ENCODE peak calls at places on chromosome 4, in four cellular contexts. One of them, this sample, is unnamed.

GRCh38 chr4:5460106-5460801 is 248.1 kb downstream of the EVC2 start:
- DNase-seq in kidney: no peak
- DNase-seq in thoracic aorta: no peak
- DNase-seq in suprapubic skin: peak; percentile 60
- DNase-seq in this sample: peak; percentile 89

GRCh38 chr4:5749568-5749967 is 38.6 kb downstream of the EVC start:
- DNase-seq in kidney: no peak
- DNase-seq in thoracic aorta: no peak
- DNase-seq in suprapubic skin: no peak
- DNase-seq in this sample: no peak

GRCh38 chr4:76374744-76375143 is 46.2 kb downstream of the CCDC158 start:
- DNase-seq in kidney: no peak
- DNase-seq in thoracic aorta: no peak
- DNase-seq in suprapubic skin: no peak
- DNase-seq in this sample: no peak

GRCh38 chr4:44145868-44146267 is 302.7 kb downstream of the KCTD8 start:
- DNase-seq in kidney: no peak
- DNase-seq in thoracic aorta: no peak
- DNase-seq in suprapubic skin: no peak
- DNase-seq in this sample: no peak

GRCh38 chr4:105232374-105232773 is 85.7 kb downstream of the TET2 start:
- DNase-seq in kidney: no peak
- DNase-seq in thoracic aorta: no peak
- DNase-seq in suprapubic skin: no peak
- DNase-seq in this sample: no peak

GRCh38 chr4:163048447-163048846 is 118.2 kb downstream of the NAF1 start:
- DNase-seq in kidney: no peak
- DNase-seq in thoracic aorta: no peak
- DNase-seq in suprapubic skin: no peak
- DNase-seq in this sample: peak; percentile 44

GRCh38 chr4:91734682-91735081 is 569.1 kb upstream of the GRID2 start:
- DNase-seq in kidney: no peak
- DNase-seq in thoracic aorta: no peak
- DNase-seq in suprapubic skin: no peak
- DNase-seq in this sample: no peak

GRCh38 chr4:107858158-107858742 is 33.5 kb downstream of the SGMS2 start:
- DNase-seq in kidney: no peak
- DNase-seq in thoracic aorta: no peak
- DNase-seq in suprapubic skin: no peak
- DNase-seq in this sample: no peak

GRCh38 chr4:80171251-80171650 is 26.1 kb upstream of the PRDM8 start:
- DNase-seq in kidney: no peak
- DNase-seq in thoracic aorta: no peak
- DNase-seq in suprapubic skin: no peak
- DNase-seq in this sample: peak; percentile 87

GRCh38 chr4:40182041-40182440 is 14.8 kb upstream of the RHOH start:
- DNase-seq in kidney: no peak
- DNase-seq in thoracic aorta: no peak
- DNase-seq in suprapubic skin: no peak
- DNase-seq in this sample: no peak

GRCh38 chr4:147780137-147780777 is 48.4 kb downstream of the ARHGAP10 start:
- DNase-seq in kidney: no peak
- DNase-seq in thoracic aorta: no peak
- DNase-seq in suprapubic skin: no peak
- DNase-seq in this sample: no peak

GRCh38 chr4:140816806-140817205 is 60.6 kb upstream of the TBC1D9 start:
- DNase-seq in kidney: no peak
- DNase-seq in thoracic aorta: no peak
- DNase-seq in suprapubic skin: no peak
- DNase-seq in this sample: no peak

GRCh38 chr4:150010525-150011126 is 67.6 kb upstream of the DCLK2 start:
- DNase-seq in kidney: no peak
- DNase-seq in thoracic aorta: peak; percentile 5
- DNase-seq in suprapubic skin: no peak
- DNase-seq in this sample: no peak

GRCh38 chr4:67103001-67103737 is 442.1 kb downstream of the CENPC start:
- DNase-seq in kidney: no peak
- DNase-seq in thoracic aorta: no peak
- DNase-seq in suprapubic skin: no peak
- DNase-seq in this sample: peak; percentile 3

GRCh38 chr4:26753187-26753586 is 107.5 kb upstream of the STIM2 start:
- DNase-seq in kidney: no peak
- DNase-seq in thoracic aorta: no peak
- DNase-seq in suprapubic skin: no peak
- DNase-seq in this sample: no peak

GRCh38 chr4:1812720-1813119 is 19.6 kb downstream of the FGFR3 start:
- DNase-seq in kidney: no peak
- DNase-seq in thoracic aorta: no peak
- DNase-seq in suprapubic skin: no peak
- DNase-seq in this sample: no peak

GRCh38 chr4:43251760-43252317 is 359.3 kb downstream of the GRXCR1 start:
- DNase-seq in kidney: no peak
- DNase-seq in thoracic aorta: no peak
- DNase-seq in suprapubic skin: no peak
- DNase-seq in this sample: no peak

GRCh38 chr4:25500626-25501318 is 123.7 kb downstream of the ANAPC4 start:
- DNase-seq in kidney: no peak
- DNase-seq in thoracic aorta: no peak
- DNase-seq in suprapubic skin: no peak
- DNase-seq in this sample: no peak

GRCh38 chr4:39716356-39716755 is 18.4 kb downstream of the UBE2K start:
- DNase-seq in kidney: no peak
- DNase-seq in thoracic aorta: no peak
- DNase-seq in suprapubic skin: no peak
- DNase-seq in this sample: no peak

GRCh38 chr4:54120517-54120916 is 20.6 kb downstream of the GSX2 start:
- DNase-seq in kidney: no peak
- DNase-seq in thoracic aorta: no peak
- DNase-seq in suprapubic skin: no peak
- DNase-seq in this sample: no peak

GRCh38 chr4:42954925-42955669 is 62.6 kb downstream of the GRXCR1 start:
- DNase-seq in kidney: no peak
- DNase-seq in thoracic aorta: no peak
- DNase-seq in suprapubic skin: no peak
- DNase-seq in this sample: no peak

GRCh38 chr4:75146223-75146622 is 213.3 kb downstream of the PARM1 start:
- DNase-seq in kidney: no peak
- DNase-seq in thoracic aorta: no peak
- DNase-seq in suprapubic skin: no peak
- DNase-seq in this sample: no peak

GRCh38 chr4:85913925-85914694 is 439.2 kb downstream of the ARHGAP24 start:
- DNase-seq in kidney: no peak
- DNase-seq in thoracic aorta: no peak
- DNase-seq in suprapubic skin: no peak
- DNase-seq in this sample: no peak

GRCh38 chr4:3879681-3880594 is 113.8 kb downstream of the ADRA2C start:
- DNase-seq in kidney: no peak
- DNase-seq in thoracic aorta: no peak
- DNase-seq in suprapubic skin: peak; percentile 67
- DNase-seq in this sample: peak; percentile 72

GRCh38 chr4:121785479-121785878 is 15.6 kb upstream of the EXOSC9 start:
- DNase-seq in kidney: no peak
- DNase-seq in thoracic aorta: no peak
- DNase-seq in suprapubic skin: no peak
- DNase-seq in this sample: no peak

GRCh38 chr4:138241281-138242075 is 671 bp downstream of the SLC7A11 start:
- DNase-seq in kidney: no peak
- DNase-seq in thoracic aorta: no peak
- DNase-seq in suprapubic skin: no peak
- DNase-seq in this sample: no peak

GRCh38 chr4:153318696-153319320 is 25.7 kb upstream of the MND1 start:
- DNase-seq in kidney: no peak
- DNase-seq in thoracic aorta: no peak
- DNase-seq in suprapubic skin: no peak
- DNase-seq in this sample: peak; percentile 65

GRCh38 chr4:73676881-73677323 is 56.7 kb upstream of the RASSF6 start:
- DNase-seq in kidney: no peak
- DNase-seq in thoracic aorta: no peak
- DNase-seq in suprapubic skin: no peak
- DNase-seq in this sample: no peak

GRCh38 chr4:74148205-74148604 is 9.7 kb upstream of the MTHFD2L start:
- DNase-seq in kidney: no peak
- DNase-seq in thoracic aorta: no peak
- DNase-seq in suprapubic skin: no peak
- DNase-seq in this sample: no peak

GRCh38 chr4:40333921-40334352 is 1.2 kb upstream of the CHRNA9 start:
- DNase-seq in kidney: no peak
- DNase-seq in thoracic aorta: no peak
- DNase-seq in suprapubic skin: no peak
- DNase-seq in this sample: peak; percentile 80

GRCh38 chr4:8920289-8920965 is 48.8 kb upstream of the HMX1 start:
- DNase-seq in kidney: peak; percentile 57
- DNase-seq in thoracic aorta: no peak
- DNase-seq in suprapubic skin: peak; percentile 57
- DNase-seq in this sample: peak; percentile 15

GRCh38 chr4:10535900-10536299 is 78.7 kb upstream of the ZNF518B start:
- DNase-seq in kidney: no peak
- DNase-seq in thoracic aorta: no peak
- DNase-seq in suprapubic skin: no peak
- DNase-seq in this sample: no peak

GRCh38 chr4:186621959-186622553 is 66.7 kb upstream of the MTNR1A start:
- DNase-seq in kidney: no peak
- DNase-seq in thoracic aorta: no peak
- DNase-seq in suprapubic skin: no peak
- DNase-seq in this sample: peak; percentile 76

GRCh38 chr4:120829113-120829831 is 93.3 kb downstream of the PRDM5 start:
- DNase-seq in kidney: no peak
- DNase-seq in thoracic aorta: no peak
- DNase-seq in suprapubic skin: no peak
- DNase-seq in this sample: no peak

GRCh38 chr4:7355795-7356194 is 78.9 kb downstream of the PSAPL1 start:
- DNase-seq in kidney: peak; percentile 8
- DNase-seq in thoracic aorta: no peak
- DNase-seq in suprapubic skin: no peak
- DNase-seq in this sample: no peak

GRCh38 chr4:7354937-7355336 is 79.8 kb downstream of the PSAPL1 start:
- DNase-seq in kidney: peak; percentile 22
- DNase-seq in thoracic aorta: no peak
- DNase-seq in suprapubic skin: no peak
- DNase-seq in this sample: peak; percentile 76

GRCh38 chr4:7358100-7358735 is 76.5 kb downstream of the PSAPL1 start:
- DNase-seq in kidney: peak; percentile 56
- DNase-seq in thoracic aorta: peak; percentile 10
- DNase-seq in suprapubic skin: no peak
- DNase-seq in this sample: peak; percentile 96

GRCh38 chr4:7357296-7357680 is 77.4 kb downstream of the PSAPL1 start:
- DNase-seq in kidney: peak; percentile 28
- DNase-seq in thoracic aorta: no peak
- DNase-seq in suprapubic skin: no peak
- DNase-seq in this sample: no peak

DNA sequence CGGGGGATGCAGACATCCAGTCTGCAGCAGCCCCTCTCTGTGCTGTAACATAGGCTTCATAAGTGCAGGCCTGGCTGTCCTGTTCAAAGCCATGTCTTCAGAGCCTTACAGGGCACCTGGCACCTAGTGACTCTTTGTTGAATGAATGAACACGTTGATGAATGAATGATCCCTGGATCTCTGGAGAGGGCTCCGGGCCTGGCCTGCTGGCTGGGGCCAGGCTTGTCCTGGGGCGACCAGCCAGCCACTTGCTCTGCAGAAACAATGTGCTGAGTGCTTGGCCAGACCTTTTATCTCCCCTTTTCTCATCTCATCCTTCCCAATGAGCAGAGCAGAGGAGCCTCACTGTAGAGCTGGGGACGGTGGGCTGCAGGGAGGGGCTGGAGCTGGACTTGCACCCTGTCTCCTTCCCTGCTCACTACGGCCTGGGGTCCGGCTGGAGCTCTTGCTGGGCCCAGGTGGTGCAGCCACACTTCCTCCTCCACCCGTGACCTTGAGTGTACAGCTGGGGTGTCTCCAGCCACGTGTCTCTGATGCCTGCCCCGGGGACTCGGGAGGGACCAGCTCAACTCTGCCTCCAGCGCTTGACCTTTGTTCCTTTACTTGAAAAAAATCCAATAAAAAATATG is 77.9 kb downstream of the PSAPL1 start:
- DNase-seq in kidney: peak; percentile 53
- DNase-seq in thoracic aorta: no peak
- DNase-seq in suprapubic skin: no peak
- DNase-seq in this sample: peak; percentile 73
- H3K27ac ChIP-seq in kidney: no peak overlapping the region
- H3K27ac ChIP-seq in thoracic aorta: no peak overlapping the region
- H3K27ac ChIP-seq in suprapubic skin: no peak overlapping the region
- H3K27ac ChIP-seq in this sample: no peak overlapping the region

DNA sequence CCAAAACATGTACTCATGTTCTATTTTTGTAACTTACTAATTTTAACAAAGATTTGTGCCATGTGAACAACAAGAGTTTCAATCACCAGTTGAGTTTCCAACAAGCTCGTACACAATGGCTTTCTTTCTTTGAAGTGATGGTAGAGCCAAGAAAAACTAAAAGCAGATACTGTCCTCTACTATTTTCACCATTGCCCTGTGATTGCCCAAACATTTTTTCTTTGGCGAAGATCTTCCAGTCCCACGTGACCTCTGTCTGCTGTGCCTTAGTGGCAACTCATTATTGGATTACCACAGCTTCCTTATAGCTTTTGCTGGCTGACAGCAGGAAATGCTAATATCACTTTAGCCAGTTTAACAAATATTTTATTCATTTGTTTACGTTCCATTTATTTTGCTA is 1147.1 kb downstream of the STIM2 start:
- DNase-seq in kidney: no peak
- DNase-seq in thoracic aorta: no peak
- DNase-seq in suprapubic skin: no peak
- DNase-seq in this sample: no peak
- H3K9me3 ChIP-seq in kidney: no peaks in the 10 kb centered on the region
- H3K9me3 ChIP-seq in thoracic aorta: no peaks in the 10 kb centered on the region
- H3K9me3 ChIP-seq in suprapubic skin: peaks cover under 1% of the 10 kb centered on the region
- H3K9me3 ChIP-seq in this sample: peaks cover 8% of the 10 kb centered on the region

GRCh38 chr4:16967722-16968121 is 69.3 kb upstream of the LDB2 start:
- DNase-seq in kidney: peak; percentile 78
- DNase-seq in thoracic aorta: no peak
- DNase-seq in suprapubic skin: peak; percentile 81
- DNase-seq in this sample: peak; percentile 53
- H3K27ac ChIP-seq in kidney: no peak overlapping the region
- H3K27ac ChIP-seq in thoracic aorta: peak overlapping the region; percentile 43
- H3K27ac ChIP-seq in suprapubic skin: peak overlapping the region; percentile 9
- H3K27ac ChIP-seq in this sample: no peak overlapping the region

GRCh38 chr4:102511830-102512605 is 10.9 kb downstream of the NFKB1 start:
- DNase-seq in kidney: no peak
- DNase-seq in thoracic aorta: no peak
- DNase-seq in suprapubic skin: no peak
- DNase-seq in this sample: no peak

GRCh38 chr4:102519925-102520324 is 18.8 kb downstream of the NFKB1 start:
- DNase-seq in kidney: no peak
- DNase-seq in thoracic aorta: no peak
- DNase-seq in suprapubic skin: no peak
- DNase-seq in this sample: no peak

GRCh38 chr4:102518703-102519131 is 17.6 kb downstream of the NFKB1 start:
- DNase-seq in kidney: no peak
- DNase-seq in thoracic aorta: no peak
- DNase-seq in suprapubic skin: no peak
- DNase-seq in this sample: no peak

GRCh38 chr4:102517753-102518152 is 16.6 kb downstream of the NFKB1 start:
- DNase-seq in kidney: no peak
- DNase-seq in thoracic aorta: no peak
- DNase-seq in suprapubic skin: no peak
- DNase-seq in this sample: no peak

GRCh38 chr4:102514298-102514964 is 13.3 kb downstream of the NFKB1 start:
- DNase-seq in kidney: no peak
- DNase-seq in thoracic aorta: no peak
- DNase-seq in suprapubic skin: no peak
- DNase-seq in this sample: no peak
- H3K9me3 ChIP-seq in kidney: no peaks in the 10 kb centered on the region
- H3K9me3 ChIP-seq in thoracic aorta: no peaks in the 10 kb centered on the region
- H3K9me3 ChIP-seq in suprapubic skin: peaks cover 6% of the 10 kb centered on the region
- H3K9me3 ChIP-seq in this sample: no peaks in the 10 kb centered on the region

This sample was measured in osteoblast.